ENCODE peak calls at places on chromosomes 5 and 9, in six cellular contexts. I is stromal cell of bone marrow; T is SK-N-MC; L is adipocyte; S is effector memory CD4-positive, alpha-beta T cell; H is mucosa of descending colon. B is an unnamed sample.

GRCh38 chr5:45189481-45189880 is 380.7 kb downstream of the MRPS30 start:
- DNase-seq in S (no peak), I (no peak), H (no peak), T (no peak), L (no peak), B (no peak)

GRCh38 chr9:16303506-16303905 is 567.0 kb downstream of the BNC2 start:
- DNase-seq in I (no peak), T (no peak), L (no peak), H (no peak), S (no peak), B (no peak)

GRCh38 chr9:114178076-114178475 is 22.7 kb downstream of the COL27A1 start:
- DNase-seq in L (no peak), H (no peak), T (no peak), I (no peak), S (no peak), B (no peak)

GRCh38 chr5:58893551-58893950 is 310.7 kb downstream of the RAB3C start:
- DNase-seq in I (no peak), L (no peak), S (no peak), T (no peak), H (no peak), B (no peak)

GRCh38 chr9:134689320-134690181 is 47.9 kb downstream of the COL5A1 start:
- DNase-seq in S (no peak), I (peak), H (peak), L (peak), T (no peak), B (peak)

GRCh38 chr5:120139039-120139438 is 325.1 kb upstream of the PRR16 start:
- DNase-seq in L (peak), I (peak), T (peak), S (no peak), H (peak), B (peak)

GRCh38 chr9:87711857-87712800 is 13.8 kb upstream of the CTSL start:
- DNase-seq in H (no peak), L (peak), S (no peak), I (peak), T (no peak), B (peak)

GRCh38 chr9:133971121-133971951 is 20.8 kb downstream of the VAV2 start:
- DNase-seq in I (no peak), L (no peak), T (no peak), S (no peak), H (no peak), B (no peak)

GRCh38 chr9:7844283-7844682 is 44.7 kb upstream of the DMAC1 start:
- DNase-seq in L (no peak), H (peak), S (no peak), T (no peak), I (peak), B (peak)

GRCh38 chr9:9862412-9862811 is 750.4 kb downstream of the PTPRD start:
- DNase-seq in S (no peak), L (no peak), I (no peak), T (no peak), H (no peak), B (no peak)

GRCh38 chr5:38800515-38800914 is 45.3 kb upstream of the OSMR start:
- DNase-seq in H (no peak), S (no peak), I (no peak), L (no peak), T (no peak), B (no peak)

GRCh38 chr9:7342721-7343120 is 456.9 kb downstream of the DMAC1 start:
- DNase-seq in T (no peak), S (no peak), I (no peak), L (no peak), H (no peak), B (no peak)

GRCh38 chr5:673140-673836 is 19.9 kb downstream of the TPPP start:
- DNase-seq in S (no peak), T (no peak), I (no peak), H (no peak), L (no peak), B (no peak)

GRCh38 chr5:139806111-139806510 is 10.5 kb downstream of the PSD2 start:
- DNase-seq in I (no peak), H (no peak), S (no peak), T (no peak), L (no peak), B (no peak)

GRCh38 chr5:103178167-103178566 is 58.1 kb downstream of the PPIP5K2 start:
- DNase-seq in T (no peak), I (no peak), H (no peak), S (no peak), L (peak), B (no peak)

GRCh38 chr9:136011703-136012496 is 50.7 kb upstream of the UBAC1 start:
- DNase-seq in S (no peak), T (no peak), H (peak), L (peak), I (peak), B (no peak)

GRCh38 chr9:479951-480350 is 265.3 kb downstream of the DOCK8 start:
- DNase-seq in S (no peak), T (no peak), H (no peak), L (no peak), I (no peak), B (no peak)

GRCh38 chr5:73729329-73729728 is 103.3 kb downstream of the ARHGEF28 start:
- DNase-seq in T (no peak), I (no peak), S (no peak), H (no peak), L (peak), B (no peak)

GRCh38 chr5:151082976-151083651 is 2.3 kb upstream of the TNIP1 start:
- DNase-seq in T (no peak), L (no peak), I (no peak), H (peak), S (peak), B (no peak)

GRCh38 chr9:109315889-109316640 is 4.8 kb downstream of the EPB41L4B start:
- DNase-seq in H (peak), L (no peak), T (no peak), S (no peak), I (peak), B (peak)

GRCh38 chr9:5843450-5844249 is 10.7 kb upstream of the ERMP1 start:
- DNase-seq in S (no peak), H (no peak), I (no peak), T (peak), L (peak), B (no peak)

GRCh38 chr5:172758836-172759149 is 12.2 kb downstream of the DUSP1 start:
- DNase-seq in H (no peak), I (no peak), S (no peak), L (no peak), T (no peak), B (no peak)

GRCh38 chr5:122424211-122424610 is 112.2 kb downstream of the SNCAIP start:
- DNase-seq in L (no peak), I (no peak), H (no peak), T (no peak), S (no peak), B (no peak)

GRCh38 chr5:119171686-119172085 is 100.8 kb downstream of the DMXL1 start:
- DNase-seq in H (no peak), L (no peak), S (no peak), I (no peak), T (no peak), B (no peak)

GRCh38 chr9:38352716-38353334 is 39.7 kb upstream of the ALDH1B1 start:
- DNase-seq in L (no peak), S (no peak), T (no peak), H (no peak), I (no peak), B (no peak)

GRCh38 chr9:94656190-94656589 is 16.9 kb upstream of the FBP1 start:
- DNase-seq in L (no peak), I (peak), H (peak), S (peak), T (no peak), B (no peak)

GRCh38 chr5:179165421-179166170 is 105.4 kb downstream of the ZNF354C start:
- DNase-seq in I (no peak), S (no peak), L (no peak), T (no peak), H (no peak), B (no peak)

GRCh38 chr9:107397076-107398049 is 92.2 kb downstream of the KLF4 start:
- DNase-seq in T (no peak), H (no peak), L (peak), S (no peak), I (peak), B (no peak)

GRCh38 chr5:36878421-36879088 is 2.0 kb downstream of the NIPBL start:
- DNase-seq in T (no peak), L (peak), H (peak), I (no peak), S (no peak), B (no peak)

GRCh38 chr5:62593331-62593730 is 14.7 kb downstream of the LRRC70 start:
- DNase-seq in I (peak), L (peak), T (no peak), H (no peak), S (no peak), B (peak)

GRCh38 chr9:127919253-127919815 is 2.5 kb upstream of the ST6GALNAC4 start:
- DNase-seq in L (peak), T (no peak), I (peak), S (no peak), H (peak), B (peak)

GRCh38 chr5:167207081-167207480 is 1084.4 kb upstream of the WWC1 start:
- DNase-seq in T (no peak), I (peak), S (no peak), H (no peak), L (peak), B (no peak)

GRCh38 chr5:132765311-132766019 is 11.6 kb downstream of the SEPTIN8 start:
- DNase-seq in S (no peak), H (no peak), T (no peak), L (no peak), I (no peak), B (no peak)

GRCh38 chr9:72022846-72023245 is 37.6 kb downstream of the C9orf57 start:
- DNase-seq in T (no peak), L (peak), H (peak), S (no peak), I (peak), B (no peak)

GRCh38 chr9:76302947-76303550 is 91.2 kb downstream of the RFK start:
- DNase-seq in S (no peak), H (no peak), T (peak), L (peak), I (peak), B (peak)

GRCh38 chr9:71001780-71002386 is 119.5 kb downstream of the TRPM3 start:
- DNase-seq in H (peak), I (no peak), L (peak), T (no peak), S (no peak), B (peak)

GRCh38 chr5:175749591-175749990 is 91.7 kb downstream of the HRH2 start:
- DNase-seq in L (no peak), T (no peak), H (no peak), S (no peak), I (no peak), B (no peak)

GRCh38 chr5:34020717-34021116 is 12.9 kb upstream of the AMACR start:
- DNase-seq in H (no peak), T (no peak), I (no peak), L (no peak), S (no peak), B (no peak)

GRCh38 chr5:156934450-156935211 is 28.4 kb downstream of the TIMD4 start:
- DNase-seq in T (no peak), L (peak), I (no peak), S (peak), H (peak), B (no peak)

B was measured in NCI-H460.